ENCODE peak calls at places on chromosomes 1 and 21, in five cellular contexts. V is activated naive CD8-positive, alpha-beta T cell treated with anti-CD3 and anti-CD28 coated beads for 36 hours; D is endothelial cell of umbilical vein; U is ELR; O is stimulated activated CD4-positive, alpha-beta T cell treated with anti-CD3 and anti-CD28 coated beads, Interleukin-15, amount 100 ng/mL, for 48 hours. Z is an unnamed sample.

GRCh38 chr1:237492359-237492758 is 398.4 kb downstream of the ZP4 start:
- DNase-seq in V (no peak), D (no peak), U (peak), O (no peak), Z (no peak)

GRCh38 chr1:212254853-212255363 is 30.3 kb upstream of the PPP2R5A start:
- DNase-seq in D (no peak), U (no peak), V (no peak), O (no peak), Z (peak)

GRCh38 chr1:50308883-50309282 is 114.4 kb downstream of the DMRTA2 start:
- DNase-seq in U (peak), V (peak), O (no peak), D (peak), Z (peak)

GRCh38 chr21:32470206-32470605 is 57.7 kb downstream of the EVA1C start:
- DNase-seq in U (no peak), O (no peak), D (no peak), V (no peak), Z (no peak)

GRCh38 chr1:32746130-32746529 is 43.6 kb upstream of the SYNC start:
- DNase-seq in D (no peak), O (no peak), V (no peak), U (no peak), Z (no peak)

GRCh38 chr1:54331091-54331772 is 75.0 kb downstream of the SSBP3 start:
- DNase-seq in O (no peak), V (no peak), D (no peak), U (no peak), Z (no peak)

GRCh38 chr1:16118706-16119105 is 37.2 kb downstream of the EPHA2 start:
- DNase-seq in D (no peak), U (no peak), V (no peak), O (no peak), Z (no peak)

GRCh38 chr1:161705537-161705936 is 1.5 kb upstream of the FCRLA start:
- DNase-seq in U (no peak), V (no peak), D (no peak), O (no peak), Z (no peak)

GRCh38 chr1:156560585-156561163 is 11.7 kb downstream of the IQGAP3 start:
- DNase-seq in V (no peak), O (no peak), D (no peak), U (no peak), Z (no peak)

GRCh38 chr1:231240531-231240882 is 505 bp upstream of the GNPAT start:
- DNase-seq in O (no peak), D (peak), U (peak), V (peak), Z (no peak)

GRCh38 chr1:93471911-93472310 is 24.0 kb downstream of the FNBP1L start:
- DNase-seq in O (no peak), U (peak), V (no peak), D (peak), Z (no peak)

GRCh38 chr1:9249534-9250335 is 15.2 kb downstream of the H6PD start:
- DNase-seq in D (peak), V (peak), O (peak), U (peak), Z (peak)

GRCh38 chr21:38221594-38221993 is 35.2 kb upstream of the KCNJ15 start:
- DNase-seq in O (no peak), U (peak), V (no peak), D (no peak), Z (no peak)

GRCh38 chr1:16183157-16183556 is 27.3 kb upstream of the EPHA2 start:
- DNase-seq in D (no peak), V (no peak), O (no peak), U (peak), Z (no peak)

GRCh38 chr1:228463559-228464455 is 23.4 kb upstream of the RNF187 start:
- DNase-seq in U (peak), D (no peak), O (peak), V (peak), Z (peak)

GRCh38 chr1:52677407-52677806 is 20.7 kb downstream of the COA7 start:
- DNase-seq in O (no peak), V (no peak), D (peak), U (no peak), Z (no peak)

GRCh38 chr1:54275349-54275748 is 75.4 kb downstream of the MRPL37 start:
- DNase-seq in O (no peak), D (peak), V (no peak), U (peak), Z (no peak)

GRCh38 chr1:175169305-175170018 is 23.1 kb downstream of the KIAA0040 start:
- DNase-seq in V (no peak), U (peak), D (peak), O (no peak), Z (no peak)

GRCh38 chr1:52752427-52752826 is 26.2 kb downstream of the ZYG11B start:
- DNase-seq in U (peak), O (no peak), D (peak), V (no peak), Z (no peak)

GRCh38 chr1:46448109-46448911 is 41.3 kb upstream of the DMBX1 start:
- DNase-seq in D (no peak), V (no peak), O (no peak), U (no peak), Z (no peak)

GRCh38 chr1:209746469-209747269 is 9.2 kb upstream of the TRAF3IP3 start:
- DNase-seq in O (no peak), U (no peak), V (no peak), D (no peak), Z (no peak)

GRCh38 chr1:106526650-106527049 is 529.8 kb upstream of the PRMT6 start:
- DNase-seq in O (no peak), U (peak), D (no peak), V (no peak), Z (no peak)

GRCh38 chr1:12528021-12528852 is 89.8 kb downstream of the DHRS3 start:
- DNase-seq in U (no peak), O (no peak), D (no peak), V (no peak), Z (no peak)

GRCh38 chr1:61050541-61051454 is 31.6 kb upstream of the NFIA start:
- DNase-seq in D (peak), V (peak), O (no peak), U (peak), Z (no peak)

GRCh38 chr1:77057994-77058585 is 161.1 kb downstream of the PIGK start:
- DNase-seq in D (no peak), U (no peak), O (no peak), V (no peak), Z (no peak)

GRCh38 chr1:231962636-231963035 is 336.0 kb downstream of the DISC1 start:
- DNase-seq in O (no peak), D (no peak), V (no peak), U (no peak), Z (no peak)

GRCh38 chr1:15959424-15959823 is 16.5 kb downstream of the ZBTB17 start:
- DNase-seq in O (no peak), U (no peak), D (no peak), V (no peak), Z (no peak)

Z was measured in activated CD8-positive, alpha-beta T cell treated with anti-CD3 and anti-CD28 coated beads, Interleukin-2, amount 10 ng/mL, durations not matched to agents 7 days and 5 days.